ENCODE peak calls at places on chromosomes 11 and 22, in seven cellular contexts. M is NCI-H82; H is neural progenitor cell; D is fibroblast of the conjunctiva; G is esophagus muscularis mucosa; T is tibial artery; F is stimulated activated CD4-positive, alpha-beta T cell treated with anti-CD3 and anti-CD28 coated beads, Interleukin-4, amount 100 ng/mL, for 1 hour. X is an unnamed sample.

GRCh38 chr11:111635706-111636045 is 33.4 kb downstream of the SIK2 start:
- DNase-seq in M (peak), H (no peak), D (peak), G (no peak), T (peak), F (no peak), X (peak)

GRCh38 chr11:61546663-61547062 is 34.2 kb downstream of the SYT7 start:
- DNase-seq in M (no peak), H (no peak), D (no peak), G (no peak), T (no peak), F (no peak), X (no peak)

GRCh38 chr11:257766-258493 is 20.3 kb upstream of the NLRP6 start:
- DNase-seq in M (peak), H (no peak), D (no peak), G (no peak), T (no peak), F (no peak), X (no peak)

GRCh38 chr22:27801197-27801615 is 350 bp downstream of the MN1 start:
- DNase-seq in M (peak), H (peak), D (no peak), G (no peak), T (no peak), F (peak), X (no peak)

GRCh38 chr11:65625628-65626342 is 10.2 kb downstream of the PCNX3 start:
- DNase-seq in M (peak), H (peak), D (no peak), G (no peak), T (peak), F (peak), X (no peak)

GRCh38 chr11:6677018-6677417 is 6.1 kb downstream of the MRPL17 start:
- DNase-seq in M (no peak), H (no peak), D (no peak), G (no peak), T (no peak), F (no peak), X (no peak)

GRCh38 chr11:115716577-115717214 is 212.5 kb upstream of the CADM1 start:
- DNase-seq in M (no peak), H (no peak), D (no peak), G (no peak), T (no peak), F (no peak), X (no peak)

GRCh38 chr11:103035656-103036434 is 56.1 kb downstream of the DCUN1D5 start:
- DNase-seq in M (peak), H (peak), D (peak), G (no peak), T (no peak), F (no peak), X (peak)

GRCh38 chr11:69401715-69402114 is 79.7 kb upstream of the LINC01488 start:
- DNase-seq in M (no peak), H (no peak), D (no peak), G (no peak), T (no peak), F (no peak), X (no peak)

GRCh38 chr11:335779-336665 is 15.4 kb upstream of the IFITM3 start:
- DNase-seq in M (no peak), H (peak), D (no peak), G (no peak), T (no peak), F (no peak), X (no peak)

GRCh38 chr11:88175707-88176066 is 444 bp upstream of the RAB38 start:
- DNase-seq in M (peak), H (peak), D (no peak), G (no peak), T (no peak), F (no peak), X (no peak)

GRCh38 chr11:126312903-126313460 is 9.1 kb downstream of the DCPS start:
- DNase-seq in M (no peak), H (no peak), D (no peak), G (no peak), T (no peak), F (no peak), X (no peak)

GRCh38 chr11:127390465-127390864 is 389.9 kb upstream of the KIRREL3 start:
- DNase-seq in M (peak), H (no peak), D (no peak), G (no peak), T (no peak), F (no peak), X (no peak)

GRCh38 chr11:91136631-91137030 is 913.8 kb upstream of the CHORDC1 start:
- DNase-seq in M (no peak), H (no peak), D (no peak), G (no peak), T (no peak), F (no peak), X (no peak)

GRCh38 chr11:12769834-12770345 is 95.7 kb downstream of the TEAD1 start:
- DNase-seq in M (no peak), H (no peak), D (no peak), G (no peak), T (no peak), F (no peak), X (no peak)

GRCh38 chr22:19970479-19971275 is 29.1 kb upstream of the TXNRD2 start:
- DNase-seq in M (peak), H (peak), D (no peak), G (no peak), T (peak), F (peak), X (peak)

GRCh38 chr11:97269527-97269926 is 879.7 kb downstream of the JRKL start:
- DNase-seq in M (peak), H (peak), D (no peak), G (no peak), T (no peak), F (no peak), X (no peak)

GRCh38 chr11:13207665-13208594 is 69.7 kb upstream of the BMAL1 start:
- DNase-seq in M (no peak), H (no peak), D (peak), G (no peak), T (peak), F (peak), X (no peak)

GRCh38 chr11:2806351-2807058 is 79.1 kb downstream of the CDKN1C start:
- DNase-seq in M (no peak), H (peak), D (no peak), G (no peak), T (peak), F (no peak), X (no peak)

GRCh38 chr11:69230856-69231425 is 63.0 kb upstream of the MYEOV start:
- DNase-seq in M (no peak), H (no peak), D (no peak), G (no peak), T (peak), F (no peak), X (no peak)

GRCh38 chr11:131845255-131845654 is 474.8 kb downstream of the NTM start:
- DNase-seq in M (no peak), H (no peak), D (no peak), G (no peak), T (no peak), F (no peak), X (no peak)

GRCh38 chr11:75656044-75656726 is 12.7 kb downstream of the MAP6 start:
- DNase-seq in M (no peak), H (no peak), D (no peak), G (no peak), T (no peak), F (no peak), X (no peak)

GRCh38 chr11:131664811-131665210 is 294.4 kb downstream of the NTM start:
- DNase-seq in M (no peak), H (no peak), D (no peak), G (no peak), T (no peak), F (no peak), X (no peak)

GRCh38 chr22:26546282-26546681 is 34.0 kb upstream of the TFIP11 start:
- DNase-seq in M (no peak), H (no peak), D (no peak), G (no peak), T (no peak), F (no peak), X (no peak)